ENCODE peak calls at places on chromosome 11, in six cellular contexts. G is B cell; C is activated CD4-positive, alpha-beta T cell treated with anti-CD3 and anti-CD28 coated beads, Interleukin-2, amount 50 U/mL, for 1 hour; R is fibroblast of mammary gland; Q is NCI-H2107; H is Kasumi-1. K is an unnamed sample.

GRCh38 chr11:64809781-64810241 is 540 bp downstream of the MEN1 start:
- DNase-seq in G (peak), C (no peak), R (no peak), Q (no peak), H (no peak), K (no peak)

GRCh38 chr11:102802341-102802740 is 4.4 kb upstream of the MMP1 start:
- DNase-seq in G (no peak), C (no peak), R (peak), Q (no peak), H (no peak), K (no peak)

GRCh38 chr11:114280696-114281095 is 15.5 kb upstream of the NNMT start:
- DNase-seq in G (no peak), C (peak), R (peak), Q (no peak), H (peak), K (peak)

GRCh38 chr11:58334708-58335107 is 24.2 kb downstream of the OR5B17 start:
- DNase-seq in G (no peak), C (no peak), R (peak), Q (no peak), H (no peak), K (no peak)

GRCh38 chr11:70108250-70108649 is 30.1 kb downstream of the ANO1 start:
- DNase-seq in G (no peak), C (no peak), R (peak), Q (no peak), H (no peak), K (no peak)

GRCh38 chr11:115497303-115497702 is 6.9 kb downstream of the CADM1 start:
- DNase-seq in G (no peak), C (no peak), R (no peak), Q (no peak), H (no peak), K (no peak)

GRCh38 chr11:72069200-72069599 is 11.1 kb downstream of the NUMA1 start:
- DNase-seq in G (no peak), C (no peak), R (peak), Q (no peak), H (no peak), K (no peak)

GRCh38 chr11:111531687-111532364 is 8.7 kb upstream of the LAYN start:
- DNase-seq in G (no peak), C (no peak), R (peak), Q (no peak), H (peak), K (peak)

GRCh38 chr11:129785383-129786111 is 30.1 kb upstream of the TMEM45B start:
- DNase-seq in G (no peak), C (no peak), R (peak), Q (no peak), H (peak), K (peak)

GRCh38 chr11:124069429-124070401 is 28.6 kb upstream of the OR10G7 start:
- DNase-seq in G (peak), C (peak), R (peak), Q (no peak), H (peak), K (peak)

GRCh38 chr11:103633037-103633788 is 403.2 kb upstream of the DDI1 start:
- DNase-seq in G (no peak), C (no peak), R (peak), Q (no peak), H (no peak), K (no peak)

GRCh38 chr11:45649544-45650165 is 15.8 kb downstream of the CHST1 start:
- DNase-seq in G (no peak), C (no peak), R (no peak), Q (no peak), H (no peak), K (no peak)

GRCh38 chr11:9716275-9717039 is 52.6 kb downstream of the SWAP70 start:
- DNase-seq in G (peak), C (no peak), R (peak), Q (no peak), H (peak), K (peak)

GRCh38 chr11:85694385-85694980 is 8.5 kb upstream of the CCDC89 start:
- DNase-seq in G (no peak), C (no peak), R (peak), Q (no peak), H (peak), K (peak)

GRCh38 chr11:130839950-130840666 is 76.2 kb downstream of the SNX19 start:
- DNase-seq in G (no peak), C (no peak), R (peak), Q (no peak), H (no peak), K (no peak)

GRCh38 chr11:64745219-64745522 is 1.2 kb upstream of the RASGRP2 start:
- DNase-seq in G (peak), C (peak), R (no peak), Q (no peak), H (peak), K (peak)

GRCh38 chr11:116646191-116646590 is 126.6 kb downstream of the BUD13 start:
- DNase-seq in G (no peak), C (no peak), R (no peak), Q (no peak), H (no peak), K (no peak)

GRCh38 chr11:115590254-115590653 is 86.0 kb upstream of the CADM1 start:
- DNase-seq in G (no peak), C (no peak), R (no peak), Q (peak), H (no peak), K (no peak)

K was measured in OCI-M1.